ENCODE peak calls at places on chromosomes 16 and 17, in four cellular contexts. D is T-helper 17 cell, K is SK-MEL-5, H is GM23248. E is an unnamed sample.

GRCh38 chr17:39153541-39154111 is 2.2 kb upstream of the PLXDC1 start:
- DNase-seq in D (peak), K (peak), H (peak), E (peak)

GRCh38 chr16:50520451-50521245 is 27.5 kb upstream of the NKD1 start:
- DNase-seq in D (no peak), K (peak), H (no peak), E (no peak)

GRCh38 chr17:38584350-38584925 is 21.3 kb downstream of the SRCIN1 start:
- DNase-seq in D (peak), K (peak), H (peak), E (peak)

GRCh38 chr17:35376245-35376644 is 2.8 kb upstream of the SLFN11 start:
- DNase-seq in D (no peak), K (no peak), H (peak), E (no peak)

GRCh38 chr17:59105852-59106462 is 723 bp downstream of the TRIM37 start:
- DNase-seq in D (peak), K (peak), H (peak), E (no peak)

GRCh38 chr16:70759666-70760065 is 41.3 kb downstream of the VAC14 start:
- DNase-seq in D (no peak), K (no peak), H (no peak), E (no peak)

GRCh38 chr17:41326173-41327145 is 10.9 kb upstream of the KRTAP17-1 start:
- DNase-seq in D (peak), K (no peak), H (no peak), E (no peak)

GRCh38 chr16:67555795-67556212 is 6.5 kb upstream of the CTCF start:
- DNase-seq in D (no peak), K (no peak), H (peak), E (no peak)

GRCh38 chr17:62628845-62629555 is 1.5 kb downstream of the MRC2 start:
- DNase-seq in D (no peak), K (no peak), H (peak), E (no peak)

GRCh38 chr16:4273858-4274291 is 1.1 kb upstream of the TFAP4 start:
- DNase-seq in D (peak), K (peak), H (peak), E (peak)

GRCh38 chr16:82761858-82762257 is 135.1 kb downstream of the CDH13 start:
- DNase-seq in D (no peak), K (no peak), H (peak), E (no peak)

GRCh38 chr16:86868746-86869145 is 290.4 kb downstream of the FOXL1 start:
- DNase-seq in D (no peak), K (no peak), H (no peak), E (no peak)

GRCh38 chr16:67807148-67807682 is 526 bp downstream of the TSNAXIP1 start:
- DNase-seq in D (no peak), K (no peak), H (no peak), E (no peak)

GRCh38 chr17:32007463-32008298 is 498 bp downstream of the LRRC37B start:
- DNase-seq in D (peak), K (peak), H (peak), E (peak)

GRCh38 chr16:58264961-58265479 is 29.8 kb downstream of the PRSS54 start:
- DNase-seq in D (no peak), K (peak), H (peak), E (peak)

GRCh38 chr17:57400648-57401047 is 144.3 kb downstream of the MSI2 start:
- DNase-seq in D (no peak), K (no peak), H (no peak), E (no peak)

GRCh38 chr17:45573915-45574314 is 83.4 kb upstream of the PLEKHM1 start:
- DNase-seq in D (no peak), K (no peak), H (peak), E (no peak)

GRCh38 chr16:73480381-73480780 is 432.5 kb upstream of the ZFHX3 start:
- DNase-seq in D (no peak), K (no peak), H (no peak), E (no peak)

GRCh38 chr16:84532855-84533486 is 28.5 kb upstream of the MEAK7 start:
- DNase-seq in D (no peak), K (no peak), H (no peak), E (no peak)

GRCh38 chr17:31480904-31481782 is 89.7 kb downstream of the RAB11FIP4 start:
- DNase-seq in D (no peak), K (no peak), H (no peak), E (no peak)

GRCh38 chr17:20008242-20009051 is 712 bp upstream of the SPECC1 start:
- DNase-seq in D (peak), K (no peak), H (peak), E (no peak)

GRCh38 chr16:3645504-3646347 is 8.8 kb upstream of the DNASE1 start:
- DNase-seq in D (no peak), K (no peak), H (no peak), E (no peak)

GRCh38 chr17:48011405-48012150 is 26.0 kb downstream of the COPZ2 start:
- DNase-seq in D (no peak), K (no peak), H (peak), E (no peak)

GRCh38 chr17:45006927-45007461 is 38.9 kb upstream of the C1QL1 start:
- DNase-seq in D (no peak), K (no peak), H (no peak), E (no peak)

GRCh38 chr16:72066747-72067146 is 3.7 kb downstream of the HPR start:
- DNase-seq in D (no peak), K (peak), H (peak), E (peak)

GRCh38 chr16:86387461-86388440 is 122.6 kb upstream of the FOXF1 start:
- DNase-seq in D (no peak), K (no peak), H (peak), E (peak)

GRCh38 chr16:84368327-84368996 is at the start of gene ATP2C2:
- DNase-seq in D (no peak), K (no peak), H (no peak), E (no peak)

GRCh38 chr17:74992223-74992622 is 4.8 kb downstream of the CDR2L start:
- DNase-seq in D (no peak), K (no peak), H (no peak), E (no peak)

GRCh38 chr16:3861808-3862451 is 18.6 kb downstream of the CREBBP start:
- DNase-seq in D (no peak), K (no peak), H (peak), E (peak)

GRCh38 chr17:45775576-45776011 is 8.5 kb upstream of the CRHR1 start:
- DNase-seq in D (no peak), K (no peak), H (no peak), E (peak)

GRCh38 chr16:53435066-53435688 is 906 bp downstream of the RBL2 start:
- DNase-seq in D (peak), K (peak), H (peak), E (peak)

GRCh38 chr16:77307764-77308561 is 108.8 kb downstream of the SYCE1L start:
- DNase-seq in D (no peak), K (no peak), H (peak), E (peak)

E was measured in Caki2.